ENCODE peak calls at places on chromosomes 6 and 20, in four cellular contexts. C is HEK293T, E is K562, Q is HepG2. G is an unnamed sample.

GRCh38 chr6:53042112-53042511 is 23.1 kb upstream of the FBXO9 start:
- DNase-seq in C (no peak), Q (peak), E (no peak), G (no peak)

GRCh38 chr6:14316911-14317535 is 199.5 kb downstream of the CD83 start:
- DNase-seq in C (no peak), Q (no peak), E (no peak), G (peak)

GRCh38 chr20:50987493-50988210 is 29.0 kb downstream of the MOCS3 start:
- DNase-seq in E (peak), C (peak), Q (peak), G (peak)

GRCh38 chr20:17869295-17869994 is 99.1 kb downstream of the SNX5 start:
- DNase-seq in C (no peak), E (no peak), Q (no peak), G (no peak)

GRCh38 chr6:147131728-147132127 is 72.5 kb upstream of the STXBP5 start:
- DNase-seq in Q (no peak), E (peak), C (no peak), G (no peak)

GRCh38 chr6:145112711-145113148 is 622.6 kb downstream of the EPM2A start:
- DNase-seq in E (no peak), C (no peak), Q (no peak), G (no peak)

GRCh38 chr6:14804444-14805210 is 441.2 kb upstream of the JARID2 start:
- DNase-seq in C (no peak), Q (peak), E (no peak), G (no peak)

GRCh38 chr20:44279228-44279627 is 31.8 kb downstream of the FITM2 start:
- DNase-seq in C (no peak), Q (no peak), E (no peak), G (no peak)

GRCh38 chr6:86856937-86857563 is 80.3 kb upstream of the HTR1E start:
- DNase-seq in E (peak), Q (peak), C (peak), G (peak)

GRCh38 chr6:169958510-169958909 is 207.1 kb downstream of the ERMARD start:
- DNase-seq in C (no peak), Q (no peak), E (no peak), G (no peak)

GRCh38 chr6:24125980-24126379 is at the start of gene NRSN1:
- DNase-seq in E (peak), Q (peak), C (peak), G (peak)

GRCh38 chr20:1203630-1204029 is 376 bp downstream of the C20orf202 start:
- DNase-seq in E (no peak), Q (no peak), C (no peak), G (no peak)

GRCh38 chr6:88761237-88762031 is 202.0 kb downstream of the RNGTT start:
- DNase-seq in E (peak), Q (no peak), C (no peak), G (no peak)

GRCh38 chr6:109767961-109768360 is 76.9 kb downstream of the FIG4 start:
- DNase-seq in C (no peak), E (no peak), Q (no peak), G (no peak)

GRCh38 chr6:142088858-142089216 is 43.9 kb upstream of the GJE1 start:
- DNase-seq in C (no peak), E (no peak), Q (no peak), G (peak)

GRCh38 chr6:5302995-5303622 is 41.8 kb downstream of the FARS2 start:
- DNase-seq in C (peak), E (no peak), Q (peak), G (peak)

GRCh38 chr6:154954352-154954751 is 40.8 kb upstream of the TIAM2 start:
- DNase-seq in E (no peak), C (no peak), Q (no peak), G (no peak)

GRCh38 chr6:16591681-16592549 is 169.3 kb downstream of the ATXN1 start:
- DNase-seq in Q (no peak), E (no peak), C (no peak), G (no peak)

GRCh38 chr6:41538556-41539182 is 7.5 kb upstream of the FOXP4 start:
- DNase-seq in C (no peak), Q (no peak), E (no peak), G (no peak)

GRCh38 chr6:134175532-134176282 is 123.3 kb upstream of the SLC2A12 start:
- DNase-seq in C (no peak), Q (peak), E (peak), G (peak)

GRCh38 chr6:11428895-11429294 is 108.7 kb upstream of the TMEM170B start:
- DNase-seq in Q (peak), E (no peak), C (no peak), G (no peak)

GRCh38 chr6:149905911-149906371 is 8.0 kb upstream of the RAET1E start:
- DNase-seq in C (no peak), E (no peak), Q (no peak), G (no peak)

GRCh38 chr6:47780510-47781356 is 1.1 kb upstream of the OPN5 start:
- DNase-seq in Q (peak), C (peak), E (peak), G (no peak)

GRCh38 chr6:104575536-104575935 is 284.2 kb downstream of the HACE1 start:
- DNase-seq in Q (no peak), E (no peak), C (no peak), G (no peak)

GRCh38 chr20:1652104-1652503 is 5.5 kb downstream of the SIRPG start:
- DNase-seq in C (no peak), Q (no peak), E (no peak), G (no peak)

GRCh38 chr6:170134077-170135040 is 156.5 kb downstream of the DLL1 start:
- DNase-seq in Q (no peak), C (no peak), E (no peak), G (no peak)

GRCh38 chr6:157864185-157864761 is 41.2 kb downstream of the SNX9 start:
- DNase-seq in Q (no peak), C (no peak), E (no peak), G (no peak)

GRCh38 chr20:49279677-49280462 is 2.0 kb upstream of the ZNFX1 start:
- DNase-seq in C (no peak), E (no peak), Q (no peak), G (no peak)

GRCh38 chr6:150905769-150906168 is 40.3 kb downstream of the MTHFD1L start:
- DNase-seq in E (peak), C (peak), Q (no peak), G (peak)

GRCh38 chr20:19977373-19977770 is 39.8 kb upstream of the NAA20 start:
- DNase-seq in Q (no peak), E (no peak), C (no peak), G (no peak)

GRCh38 chr6:33591633-33592032 is 11.6 kb upstream of the BAK1 start:
- DNase-seq in C (no peak), Q (no peak), E (no peak), G (no peak)

GRCh38 chr6:33592280-33592594 is 12.2 kb upstream of the BAK1 start:
- DNase-seq in E (no peak), C (no peak), Q (no peak), G (no peak)

GRCh38 chr6:33589723-33590530 is 9.9 kb upstream of the BAK1 start:
- DNase-seq in E (peak), C (peak), Q (peak), G (peak)

GRCh38 chr6:33589366-33589722 is 9.3 kb upstream of the BAK1 start:
- DNase-seq in E (no peak), C (no peak), Q (no peak), G (no peak)

DNA sequence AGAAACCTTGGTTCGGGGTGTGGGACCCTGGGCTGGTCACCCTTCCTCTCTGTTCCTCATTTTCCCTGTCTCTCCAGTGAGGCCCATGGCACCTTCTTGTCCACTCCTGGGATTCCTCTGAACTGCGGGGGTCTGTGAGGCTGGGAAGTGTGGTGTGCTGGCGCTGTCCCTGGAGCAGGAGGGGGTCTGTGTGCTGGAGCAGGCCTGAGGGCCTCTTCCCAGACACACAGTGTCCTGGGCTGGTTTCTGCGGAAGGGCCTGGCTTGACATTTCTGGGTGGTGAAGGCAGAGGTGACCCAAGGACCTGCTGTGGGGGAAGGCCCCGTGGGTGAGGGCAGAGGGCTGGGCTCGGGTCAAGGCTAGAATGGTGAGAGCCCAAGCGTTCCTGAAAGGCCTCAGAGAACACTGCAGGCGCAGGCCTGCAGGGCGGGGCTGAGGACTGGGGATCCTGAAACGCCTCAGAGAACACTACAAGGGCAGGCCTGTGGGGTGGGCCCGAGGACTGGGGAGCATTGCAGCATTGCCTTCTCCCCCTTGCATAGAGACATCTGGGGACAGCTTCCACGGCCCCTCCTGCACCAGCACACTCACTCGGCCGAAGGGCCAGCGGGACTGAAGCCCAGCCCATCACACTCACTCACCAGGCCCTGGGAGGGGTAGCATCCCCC is 10.6 kb upstream of the BAK1 start:
- DNase-seq in Q (peak), E (peak), C (no peak), G (no peak)
- TF ChIP-seq ELF4 in Q (no peak), E (no peak), C (no peak), G (no peak)

DNA sequence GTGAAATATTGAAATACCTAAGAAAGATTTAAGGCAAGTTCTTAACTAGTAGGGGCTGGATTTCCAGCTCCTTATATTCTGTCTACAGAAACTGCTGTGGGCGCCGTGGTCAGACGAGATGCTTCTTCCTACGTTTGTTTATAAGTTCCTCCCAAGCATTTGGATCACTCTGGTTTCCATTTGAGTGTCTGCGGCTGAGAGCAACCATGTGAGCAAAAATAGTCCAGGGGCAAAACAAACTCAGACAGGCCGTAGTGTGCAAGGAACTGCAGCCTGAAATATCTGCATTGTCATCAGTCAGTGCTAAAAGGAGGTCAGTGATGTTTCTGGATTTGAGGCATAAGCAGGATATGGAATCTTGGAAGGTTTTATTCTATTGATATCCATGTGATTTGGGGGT is 485.9 kb upstream of the JAG1 start:
- DNase-seq in C (no peak), E (no peak), Q (no peak), G (no peak)
- TF ChIP-seq ELF4 in C (no peak), E (no peak), Q (no peak), G (no peak)

GRCh38 chr20:57557926-57558613 is 2.8 kb upstream of the PCK1 start:
- DNase-seq in Q (no peak), E (no peak), C (no peak), G (no peak)
- TF ChIP-seq ELF4 in Q (no peak), E (no peak), C (no peak), G (no peak)

GRCh38 chr6:138099832-138100231 is 7.4 kb downstream of the PERP start:
- DNase-seq in E (no peak), Q (no peak), C (no peak), G (no peak)
- TF ChIP-seq ELF4 in E (no peak), Q (no peak), C (no peak), G (no peak)

DNA sequence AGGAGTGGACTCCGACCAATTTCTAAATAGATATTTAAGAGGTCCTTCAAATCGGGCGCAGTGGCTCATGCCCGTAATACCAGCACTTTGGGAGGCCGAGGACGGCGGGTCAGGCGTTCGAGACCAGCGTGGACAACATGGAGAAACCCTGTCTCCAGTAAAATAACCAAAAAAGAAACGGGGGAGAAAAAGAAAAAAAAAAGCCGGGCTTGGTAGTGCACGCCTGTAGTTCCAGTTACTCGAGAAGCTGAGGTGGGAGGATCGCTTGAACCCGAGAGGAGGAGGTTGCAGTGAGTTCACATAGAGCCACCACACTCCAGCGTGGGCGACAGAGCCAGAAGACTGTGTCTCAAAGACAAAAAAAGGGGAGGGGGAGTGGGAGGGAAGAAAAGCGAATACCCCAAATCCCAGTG is 53.3 kb upstream of the HFE start:
- DNase-seq in E (peak), C (no peak), Q (no peak), G (no peak)
- TF ChIP-seq ELF4 in E (no peak), C (no peak), Q (no peak), G (no peak)

DNA sequence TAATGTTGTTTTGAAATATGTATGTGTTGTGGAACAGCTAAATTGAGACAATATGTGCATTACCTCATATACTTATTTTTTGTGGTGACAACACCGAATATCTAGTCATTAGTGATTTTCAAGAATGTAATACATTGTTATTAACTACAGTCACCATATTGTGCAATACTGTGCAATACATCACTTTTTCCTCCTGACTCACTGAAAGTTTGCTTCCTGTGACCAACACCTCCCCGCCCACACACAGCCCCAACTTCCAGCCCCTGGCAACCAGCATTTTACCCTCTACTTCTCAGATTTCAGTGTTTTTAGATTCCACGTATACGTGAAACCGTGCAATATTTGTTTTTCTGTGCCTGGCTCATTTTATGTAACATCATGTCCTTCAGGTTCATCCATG is 627.9 kb downstream of the PRKN start:
- DNase-seq in Q (peak), E (no peak), C (no peak), G (no peak)
- TF ChIP-seq ELF4 in Q (no peak), E (no peak), C (no peak), G (no peak)

DNA sequence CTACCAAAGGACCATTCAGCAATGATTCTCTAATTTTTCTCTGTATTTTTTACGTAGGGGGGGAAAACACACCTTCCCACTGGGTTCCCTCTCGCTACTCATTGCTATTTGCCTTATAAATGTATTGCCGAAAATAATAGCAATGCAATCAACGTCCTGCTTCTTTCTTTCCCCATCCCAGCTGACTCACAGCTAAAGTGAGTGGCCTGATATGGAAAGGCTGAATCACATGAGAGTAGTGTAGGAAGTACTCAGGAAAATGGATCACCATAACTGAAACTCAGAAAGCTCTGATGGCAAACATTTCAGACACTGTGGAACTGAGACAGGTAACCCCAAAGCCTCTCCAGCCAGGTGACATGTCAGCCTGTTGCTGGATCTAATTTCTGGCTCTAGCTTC is 49.3 kb upstream of the SRPK1 start:
- DNase-seq in C (no peak), E (no peak), Q (no peak), G (no peak)
- TF ChIP-seq ELF4 in C (no peak), E (no peak), Q (no peak), G (no peak)

GRCh38 chr20:4673371-4674001 is 48.2 kb upstream of the PRND start:
- DNase-seq in Q (no peak), C (no peak), E (peak), G (no peak)

GRCh38 chr20:4672948-4673347 is 48.8 kb upstream of the PRND start:
- DNase-seq in E (no peak), Q (no peak), C (no peak), G (no peak)

GRCh38 chr20:4670439-4670838 is 51.3 kb upstream of the PRND start:
- DNase-seq in C (no peak), E (peak), Q (no peak), G (no peak)

GRCh38 chr20:4667836-4668235 is 53.9 kb upstream of the PRND start:
- DNase-seq in C (no peak), Q (no peak), E (no peak), G (no peak)

GRCh38 chr20:4671015-4671414 is 50.7 kb upstream of the PRND start:
- DNase-seq in Q (no peak), E (no peak), C (no peak), G (no peak)
- TF ChIP-seq ELF4 in Q (no peak), E (no peak), C (no peak), G (no peak)

GRCh38 chr6:79543411-79543810 is 6.2 kb upstream of the LCA5 start:
- DNase-seq in Q (no peak), C (no peak), E (no peak), G (no peak)

GRCh38 chr6:79544299-79544927 is 7.2 kb upstream of the LCA5 start:
- DNase-seq in C (no peak), E (no peak), Q (no peak), G (no peak)

GRCh38 chr6:79546186-79546585 is 9.0 kb upstream of the LCA5 start:
- DNase-seq in C (no peak), Q (no peak), E (no peak), G (no peak)

GRCh38 chr6:79543886-79544285 is 6.7 kb upstream of the LCA5 start:
- DNase-seq in Q (no peak), C (no peak), E (no peak), G (no peak)

DNA sequence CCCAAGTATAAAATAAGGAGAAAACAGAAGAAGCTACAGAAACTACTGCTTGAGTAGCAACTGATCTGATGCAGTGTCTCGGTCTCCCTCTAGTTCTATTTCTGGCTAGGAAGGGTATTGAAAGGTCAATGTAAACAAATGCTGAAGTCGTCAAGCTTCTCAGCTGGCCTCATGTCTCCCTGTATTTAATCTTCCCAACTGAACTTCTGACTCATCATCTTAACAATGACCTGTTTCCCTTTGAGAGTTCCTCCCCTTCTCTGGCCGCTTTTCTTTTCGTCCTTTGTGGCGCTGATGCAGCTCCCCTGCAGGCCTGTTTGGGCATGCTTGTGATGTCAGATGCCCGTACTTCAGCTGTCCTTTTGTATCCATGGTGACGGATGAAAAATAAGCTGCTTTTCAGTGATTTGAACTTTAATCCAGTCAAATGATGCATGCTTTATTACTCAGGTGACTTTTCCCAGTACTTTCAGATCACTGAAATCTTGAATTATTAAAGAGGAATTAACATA is 7.8 kb upstream of the LCA5 start:
- DNase-seq in E (peak), C (peak), Q (peak), G (peak)
- TF ChIP-seq ELF4 in E (no peak), C (no peak), Q (no peak), G (no peak)

G was measured in WTC11.